ENCODE peak calls at places on chromosomes 12 and 14, in seven cellular contexts. H, Z, T, J, P, C and V are unnamed samples.

GRCh38 chr12:19245656-19246055 is 116.1 kb downstream of the PLEKHA5 start:
- DNase-seq in H (no peak), Z (no peak), T (peak), J (no peak), P (no peak), C (no peak), V (no peak)

GRCh38 chr12:59472273-59472672 is 123.6 kb upstream of the SLC16A7 start:
- DNase-seq in H (no peak), Z (no peak), T (no peak), J (no peak), P (no peak), C (no peak), V (no peak)

GRCh38 chr12:124613151-124613585 is 45.8 kb upstream of the NCOR2 start:
- DNase-seq in H (no peak), Z (peak), T (peak), J (peak), P (no peak), C (no peak), V (peak)

GRCh38 chr12:111767362-111768158 is 827 bp downstream of the ALDH2 start:
- DNase-seq in H (peak), Z (peak), T (peak), J (peak), P (no peak), C (no peak), V (peak)

GRCh38 chr14:68793734-68794129 is 865 bp upstream of the ZFP36L1 start:
- DNase-seq in H (no peak), Z (no peak), T (no peak), J (no peak), P (no peak), C (no peak), V (no peak)

GRCh38 chr12:130639759-130640158 is 76.3 kb downstream of the RIMBP2 start:
- DNase-seq in H (no peak), Z (no peak), T (no peak), J (no peak), P (no peak), C (no peak), V (no peak)

GRCh38 chr14:55101698-55102097 is 27.4 kb upstream of the LGALS3 start:
- DNase-seq in H (no peak), Z (no peak), T (no peak), J (no peak), P (no peak), C (no peak), V (no peak)

GRCh38 chr14:20515846-20516245 is 10.5 kb downstream of the RNASE10 start:
- DNase-seq in H (no peak), Z (peak), T (no peak), J (no peak), P (no peak), C (no peak), V (no peak)

GRCh38 chr12:46875095-46875494 is 49.3 kb upstream of the SLC38A4 start:
- DNase-seq in H (no peak), Z (no peak), T (no peak), J (no peak), P (no peak), C (no peak), V (no peak)

GRCh38 chr14:72665259-72665658 is 228.6 kb downstream of the DPF3 start:
- DNase-seq in H (no peak), Z (peak), T (peak), J (peak), P (no peak), C (no peak), V (peak)
- H3K4me3 ChIP-seq in H (no peak), Z (peak), T (no peak), J (no peak), P (no peak), C (no peak), V (no peak)

GRCh38 chr12:116879509-116880212 is 1.6 kb downstream of the HRK start:
- DNase-seq in H (no peak), Z (no peak), T (no peak), J (no peak), P (no peak), C (peak), V (no peak)
- H3K4me3 ChIP-seq in H (peak), Z (no peak), T (peak), J (peak), P (peak), C (no peak), V (no peak)

DNA sequence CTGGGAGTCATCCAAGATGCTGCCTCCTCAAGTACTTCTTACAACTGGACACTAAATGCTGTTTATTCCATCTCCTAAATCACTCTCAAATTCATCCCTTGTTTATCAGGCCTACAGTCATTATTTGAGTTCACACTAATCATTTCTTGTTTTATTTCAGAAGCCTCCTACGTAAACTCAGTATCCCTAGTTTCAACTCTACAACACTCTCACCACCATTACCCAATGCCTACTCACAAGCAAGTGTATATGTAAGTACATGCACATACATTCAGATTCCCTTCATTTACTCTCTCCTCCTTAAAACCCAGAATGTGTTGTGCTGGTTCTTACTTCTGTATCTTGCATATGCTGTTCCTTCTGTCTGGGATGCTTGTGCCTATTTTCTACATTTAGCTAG is 43.0 kb downstream of the DDHD1 start:
- DNase-seq in H (no peak), Z (no peak), T (no peak), J (no peak), P (no peak), C (no peak), V (no peak)
- H3K4me3 ChIP-seq in H (no peak), Z (no peak), T (no peak), J (no peak), P (no peak), C (no peak), V (no peak)

GRCh38 chr12:13404111-13404628 is 207.6 kb downstream of the EMP1 start:
- DNase-seq in H (no peak), Z (no peak), T (no peak), J (no peak), P (no peak), C (no peak), V (no peak)
- H3K4me3 ChIP-seq in H (no peak), Z (no peak), T (no peak), J (no peak), P (no peak), C (no peak), V (no peak)

DNA sequence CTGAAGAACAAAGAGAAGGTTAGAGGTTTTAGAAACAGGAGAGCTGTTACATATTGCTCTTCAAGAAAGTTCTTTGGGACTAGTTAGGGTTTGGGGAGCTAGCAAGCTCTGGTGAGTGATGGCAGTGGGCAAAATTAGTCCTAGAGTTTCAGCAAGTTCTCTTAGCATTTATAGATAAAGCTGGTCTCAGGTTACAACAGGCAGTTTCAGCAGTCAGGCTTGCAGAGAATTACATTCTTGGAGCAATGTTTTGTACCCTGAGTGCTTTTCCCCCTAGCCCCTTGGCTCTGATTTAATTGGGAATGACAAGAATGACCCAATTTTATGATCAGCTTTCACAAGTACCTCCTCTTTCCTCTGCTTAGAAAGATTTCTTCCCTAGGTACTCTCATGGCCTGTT is 21.4 kb upstream of the EID3 start:
- DNase-seq in H (no peak), Z (peak), T (peak), J (no peak), P (no peak), C (no peak), V (peak)
- H3K4me3 ChIP-seq in H (no peak), Z (no peak), T (no peak), J (no peak), P (no peak), C (no peak), V (no peak)

GRCh38 chr12:25958254-25959068 is at the start of gene RASSF8:
- DNase-seq in H (peak), Z (peak), T (peak), J (peak), P (peak), C (no peak), V (peak)

GRCh38 chr12:25960926-25961325 is 2.4 kb downstream of the RASSF8 start:
- DNase-seq in H (no peak), Z (peak), T (no peak), J (no peak), P (no peak), C (no peak), V (peak)

GRCh38 chr12:25959069-25959961 is 833 bp downstream of the RASSF8 start:
- DNase-seq in H (peak), Z (peak), T (peak), J (peak), P (peak), C (no peak), V (peak)

GRCh38 chr12:25957898-25958253 is 606 bp upstream of the RASSF8 start:
- DNase-seq in H (no peak), Z (peak), T (peak), J (no peak), P (no peak), C (no peak), V (peak)

DNA sequence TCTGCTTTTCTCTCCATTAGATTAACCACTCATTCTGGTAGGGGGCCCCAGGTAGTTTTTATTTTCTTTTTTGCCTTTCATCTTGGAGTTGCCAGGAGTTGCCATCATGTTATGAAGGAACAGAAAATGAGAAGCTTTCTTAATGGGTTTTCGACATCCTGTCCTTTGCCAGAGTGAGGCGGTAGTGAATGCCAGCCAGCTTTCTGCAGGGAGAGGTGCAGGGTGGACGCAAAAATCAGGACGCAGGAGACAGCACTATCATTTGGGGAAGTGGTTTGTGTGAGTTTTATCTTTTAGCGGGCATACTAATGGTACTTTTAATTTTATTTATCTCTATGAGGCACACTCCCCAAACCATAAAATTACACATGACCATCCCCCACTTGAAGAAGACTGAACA is 1.7 kb downstream of the RASSF8 start:
- DNase-seq in H (no peak), Z (peak), T (peak), J (peak), P (peak), C (no peak), V (peak)
- H3K4me3 ChIP-seq in H (peak), Z (peak), T (peak), J (peak), P (peak), C (no peak), V (peak)

GRCh38 chr14:106807493-106807892 is 1281.1 kb downstream of the TMEM121 start:
- DNase-seq in H (no peak), Z (no peak), T (no peak), J (no peak), P (no peak), C (no peak), V (no peak)

GRCh38 chr14:106803379-106803778 is 1277.0 kb downstream of the TMEM121 start:
- DNase-seq in H (no peak), Z (no peak), T (no peak), J (no peak), P (no peak), C (no peak), V (no peak)

GRCh38 chr14:106808458-106808857 is 1282.1 kb downstream of the TMEM121 start:
- DNase-seq in H (no peak), Z (no peak), T (no peak), J (no peak), P (no peak), C (no peak), V (no peak)

GRCh38 chr14:106802413-106803364 is 1276.3 kb downstream of the TMEM121 start:
- DNase-seq in H (no peak), Z (no peak), T (no peak), J (no peak), P (peak), C (no peak), V (no peak)
- H3K4me3 ChIP-seq in H (no peak), Z (no peak), T (no peak), J (no peak), P (no peak), C (no peak), V (no peak)

GRCh38 chr12:128267246-128267622 is 264 bp downstream of the TMEM132C start:
- DNase-seq in H (no peak), Z (no peak), T (no peak), J (peak), P (no peak), C (no peak), V (no peak)
- H3K4me3 ChIP-seq in H (peak), Z (no peak), T (peak), J (peak), P (peak), C (no peak), V (no peak)